ENCODE peak calls at places on chromosome 15, in nine cellular contexts. D is fibroblast of mammary gland; H is tibial nerve; K is ovary; Z is bronchial epithelial cell; S is natural killer cell; P is CD4-positive, alpha-beta T cell; Q is WERI-Rb-1; W is glutamatergic neuron. E is an unnamed sample.

GRCh38 chr15:89630974-89631901 is 24.0 kb downstream of the KIF7 start:
- DNase-seq in D (no peak), Q (no peak), W (no peak), S (no peak), Z (no peak), H (no peak), K (no peak), P (no peak), E (no peak)

GRCh38 chr15:57138260-57138895 is 219.9 kb downstream of the TCF12 start:
- DNase-seq in K (no peak), S (no peak), H (no peak), Q (peak; percentile 72), Z (peak; percentile 74), D (peak; percentile 74), W (peak; percentile 29), P (no peak), E (peak; percentile 19)

GRCh38 chr15:90184786-90185704 is 16.1 kb upstream of the SEMA4B start:
- DNase-seq in Z (peak; percentile 18), D (no peak), S (peak; percentile 38), W (peak; percentile 72), P (peak; percentile 36), K (peak; percentile 87), Q (peak; percentile 84), H (peak; percentile 55), E (peak; percentile 63)

GRCh38 chr15:74976159-74976558 is 19.2 kb upstream of the SCAMP5 start:
- DNase-seq in Z (no peak), W (no peak), S (no peak), K (no peak), P (no peak), H (no peak), Q (no peak), D (no peak), E (no peak)

GRCh38 chr15:22978691-22979068 is 1.5 kb downstream of the CYFIP1 start:
- DNase-seq in Q (no peak), H (no peak), P (no peak), D (no peak), W (no peak), S (no peak), Z (no peak), K (no peak), E (no peak)

GRCh38 chr15:96345560-96346389 is 15.3 kb downstream of the NR2F2 start:
- DNase-seq in K (peak; percentile 91), H (peak; percentile 87), Q (peak; percentile 61), Z (no peak), W (peak; percentile 71), P (no peak), S (no peak), D (peak; percentile 85), E (no peak)

GRCh38 chr15:92821491-92822116 is 78.5 kb upstream of the CHD2 start:
- DNase-seq in Z (peak; percentile 91), K (no peak), Q (no peak), D (no peak), W (no peak), S (no peak), P (no peak), H (no peak), E (no peak)

GRCh38 chr15:49428392-49429095 is 5.5 kb downstream of the FGF7 start:
- DNase-seq in D (peak; percentile 84), Q (no peak), P (no peak), K (no peak), S (no peak), W (no peak), H (no peak), Z (no peak), E (no peak)

GRCh38 chr15:83892498-83892897 is 238.6 kb downstream of the ADAMTSL3 start:
- DNase-seq in W (no peak), K (no peak), S (no peak), P (no peak), Z (no peak), Q (no peak), D (no peak), H (no peak), E (no peak)

GRCh38 chr15:77370580-77370979 is 49.3 kb downstream of the PEAK1 start:
- DNase-seq in K (no peak), S (no peak), D (peak; percentile 12), H (no peak), W (no peak), P (no peak), Z (no peak), Q (no peak), E (no peak)

GRCh38 chr15:96388673-96389072 is 58.2 kb downstream of the NR2F2 start:
- DNase-seq in D (no peak), K (no peak), W (no peak), H (no peak), P (no peak), Q (no peak), Z (no peak), S (no peak), E (no peak)

GRCh38 chr15:64209680-64210334 is 47.0 kb upstream of the PPIB start:
- DNase-seq in P (no peak), S (no peak), Q (no peak), Z (peak; percentile 35), K (no peak), W (no peak), D (peak; percentile 64), H (no peak), E (no peak)

GRCh38 chr15:34437687-34438086 is at the start of gene GOLGA8A:
- DNase-seq in Q (peak; percentile 90), W (peak; percentile 85), S (peak; percentile 67), D (peak; percentile 62), P (peak; percentile 72), Z (peak; percentile 74), K (peak; percentile 78), H (no peak), E (peak; percentile 24)

GRCh38 chr15:94069834-94070233 is 161.5 kb upstream of the MCTP2 start:
- DNase-seq in S (no peak), W (no peak), D (no peak), Z (no peak), K (no peak), Q (no peak), H (no peak), P (no peak), E (no peak)

GRCh38 chr15:68389936-68390790 is 41.8 kb downstream of the ITGA11 start:
- DNase-seq in D (peak; percentile 63), H (no peak), P (no peak), Q (no peak), K (no peak), Z (peak; percentile 60), W (no peak), S (peak; percentile 2), E (no peak)

GRCh38 chr15:29040367-29040745 is 154.6 kb downstream of the APBA2 start:
- DNase-seq in P (no peak), H (no peak), Q (peak; percentile 74), Z (no peak), W (no peak), K (no peak), S (no peak), D (no peak), E (no peak)

GRCh38 chr15:80183886-80184285 is 31.1 kb downstream of the FAH start:
- DNase-seq in K (no peak), P (no peak), D (no peak), H (no peak), Q (no peak), W (peak; percentile 56), S (no peak), Z (no peak), E (no peak)

GRCh38 chr15:40440300-40441011 is at the start of gene BAHD1:
- DNase-seq in K (peak; percentile 99), Z (peak; percentile 80), S (peak; percentile 91), P (peak; percentile 90), W (peak; percentile 99), Q (peak; percentile 99), D (peak; percentile 90), H (peak; percentile 91), E (peak; percentile 94)
- TF ChIP-seq CTCF in K (no peak), Z (no peak), S (no peak), P (peak; percentile 23), W (no peak), Q (no peak), D (no peak), H (no peak), E (no peak)

DNA sequence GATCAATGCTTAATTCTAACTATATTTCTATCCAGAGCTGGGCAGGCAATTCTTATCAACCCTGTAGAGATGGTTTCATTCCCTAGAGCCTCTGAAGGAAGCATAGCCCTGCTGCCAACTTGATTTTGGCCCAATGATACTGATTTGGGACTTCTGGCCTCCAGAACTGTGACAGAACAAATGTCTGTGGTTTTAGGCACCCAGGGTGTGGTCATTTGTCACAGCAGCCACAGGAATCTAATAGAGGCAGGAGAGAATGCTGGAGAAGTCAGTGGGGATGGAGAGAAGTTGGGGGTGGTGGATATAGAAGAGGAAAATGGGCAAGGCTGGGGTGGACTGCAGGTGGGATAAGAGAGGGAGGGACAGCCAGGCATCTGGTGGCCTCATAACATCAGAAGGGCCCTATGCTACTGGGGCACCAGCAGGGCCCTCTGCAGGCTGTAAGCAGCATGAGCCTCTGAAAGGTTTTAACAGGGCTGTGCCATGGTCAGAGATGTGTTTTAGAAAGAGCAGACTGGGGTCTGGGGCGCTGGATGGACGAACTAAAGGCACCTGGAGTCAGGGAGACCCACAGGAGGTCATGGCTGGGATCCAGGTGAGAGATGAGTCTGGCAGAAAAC is 19.8 kb downstream of the MRPS11 start:
- DNase-seq in H (no peak), P (no peak), Z (no peak), D (no peak), S (no peak), Q (peak; percentile 46), K (no peak), W (no peak), E (no peak)
- TF ChIP-seq CTCF in H (no peak), P (no peak), Z (no peak), D (no peak), S (no peak), Q (peak; percentile 61), K (no peak), W (no peak), E (no peak)

GRCh38 chr15:81258455-81258854 is 61.8 kb downstream of the IL16 start:
- DNase-seq in K (no peak), Z (no peak), Q (no peak), S (no peak), H (no peak), D (no peak), P (no peak), W (no peak), E (no peak)

GRCh38 chr15:81254277-81255265 is 57.9 kb downstream of the IL16 start:
- DNase-seq in S (no peak), P (no peak), Z (peak; percentile 40), K (no peak), W (no peak), D (peak; percentile 60), H (no peak), Q (no peak), E (no peak)

GRCh38 chr15:81255596-81255995 is 58.9 kb downstream of the IL16 start:
- DNase-seq in P (no peak), Q (peak; percentile 79), D (no peak), H (no peak), K (no peak), S (no peak), Z (no peak), W (no peak), E (no peak)

GRCh38 chr15:81257435-81257834 is 60.8 kb downstream of the IL16 start:
- DNase-seq in H (no peak), Q (no peak), D (no peak), W (no peak), Z (no peak), P (no peak), S (no peak), K (no peak), E (no peak)

GRCh38 chr15:81256916-81257315 is 60.2 kb downstream of the IL16 start:
- DNase-seq in W (no peak), S (no peak), Q (no peak), K (no peak), H (no peak), P (no peak), Z (peak; percentile 58), D (peak; percentile 77), E (no peak)
- TF ChIP-seq CTCF in W (no peak), S (no peak), Q (no peak), K (no peak), H (peak; percentile 52), P (no peak), Z (peak; percentile 38), D (peak; percentile 64), E (peak; percentile 50)

GRCh38 chr15:70355275-70355795 is 257.6 kb upstream of the TLE3 start:
- DNase-seq in P (no peak), D (no peak), Z (no peak), W (no peak), S (no peak), H (no peak), Q (no peak), K (no peak), E (no peak)
- TF ChIP-seq CTCF in P (no peak), D (peak; percentile 14), Z (no peak), W (no peak), S (no peak), H (no peak), Q (peak; percentile 60), K (no peak), E (peak; percentile 39)